ENCODE peak calls at places on chromosomes 16 and 17, in five cellular contexts. R is fibroblast of pulmonary artery, P is AG04450, M is suprapubic skin, F is retinal pigment epithelial cell. G is an unnamed sample.

GRCh38 chr17:49957350-49957749 is 11.6 kb upstream of the DLX4 start:
- DNase-seq in R (no peak), P (no peak), M (no peak), F (no peak), G (no peak)

GRCh38 chr17:50087246-50087911 is 7.8 kb upstream of the PDK2 start:
- DNase-seq in R (peak), P (peak), M (no peak), F (no peak), G (peak)

GRCh38 chr17:39920218-39921210 is 2.1 kb upstream of the GSDMB start:
- DNase-seq in R (no peak), P (no peak), M (no peak), F (no peak), G (peak)

GRCh38 chr17:73205326-73205980 is 12.6 kb downstream of the COG1 start:
- DNase-seq in R (no peak), P (no peak), M (no peak), F (no peak), G (no peak)

GRCh38 chr17:76337413-76337777 is 16.3 kb downstream of the PRPSAP1 start:
- DNase-seq in R (no peak), P (no peak), M (no peak), F (no peak), G (peak)

GRCh38 chr17:234163-235047 is 53.0 kb upstream of the DOC2B start:
- DNase-seq in R (no peak), P (no peak), M (peak), F (no peak), G (no peak)

GRCh38 chr16:83443972-83444371 is 363.8 kb upstream of the HSBP1 start:
- DNase-seq in R (no peak), P (no peak), M (no peak), F (no peak), G (no peak)

GRCh38 chr16:86844691-86845090 is 266.3 kb downstream of the FOXL1 start:
- DNase-seq in R (no peak), P (no peak), M (no peak), F (no peak), G (peak)

GRCh38 chr17:41392278-41392677 is 5.1 kb downstream of the KRT31 start:
- DNase-seq in R (no peak), P (no peak), M (no peak), F (no peak), G (no peak)

GRCh38 chr16:57617604-57618111 is 10.8 kb upstream of the ADGRG1 start:
- DNase-seq in R (no peak), P (no peak), M (peak), F (no peak), G (no peak)

GRCh38 chr16:67100569-67101300 is 9.0 kb upstream of the PHAF1 start:
- DNase-seq in R (peak), P (no peak), M (no peak), F (peak), G (no peak)

GRCh38 chr16:67514382-67514828 is 14.2 kb upstream of the RIPOR1 start:
- DNase-seq in R (peak), P (peak), M (peak), F (no peak), G (peak)

GRCh38 chr17:19409509-19409908 is 1.5 kb upstream of the RNF112 start:
- DNase-seq in R (no peak), P (peak), M (no peak), F (no peak), G (no peak)

GRCh38 chr17:4881761-4882555 is 17.4 kb upstream of the C17orf107 start:
- DNase-seq in R (peak), P (no peak), M (peak), F (no peak), G (peak)

GRCh38 chr16:50830698-50831097 is 88.8 kb downstream of the CYLD start:
- DNase-seq in R (no peak), P (no peak), M (no peak), F (no peak), G (no peak)

GRCh38 chr17:50367401-50367800 is 5.6 kb downstream of the MRPL27 start:
- DNase-seq in R (no peak), P (no peak), M (no peak), F (no peak), G (no peak)

GRCh38 chr17:63514477-63514876 is 8.7 kb upstream of the KCNH6 start:
- DNase-seq in R (no peak), P (no peak), M (no peak), F (no peak), G (no peak)

GRCh38 chr17:81339180-81339501 is 44.0 kb upstream of the SLC38A10 start:
- DNase-seq in R (no peak), P (no peak), M (no peak), F (no peak), G (no peak)

GRCh38 chr17:48262982-48263586 is 155.5 kb downstream of the SNX11 start:
- DNase-seq in R (peak), P (no peak), M (no peak), F (no peak), G (no peak)

GRCh38 chr17:4417129-4417667 is 16.5 kb upstream of the SPNS3 start:
- DNase-seq in R (no peak), P (no peak), M (no peak), F (no peak), G (no peak)

GRCh38 chr16:67636713-67637112 is 8.2 kb upstream of the CARMIL2 start:
- DNase-seq in R (no peak), P (no peak), M (peak), F (no peak), G (no peak)

GRCh38 chr17:76841776-76842405 is 26.3 kb upstream of the MGAT5B start:
- DNase-seq in R (no peak), P (no peak), M (no peak), F (no peak), G (no peak)

GRCh38 chr16:30115238-30115637 is 1.9 kb upstream of the GDPD3 start:
- DNase-seq in R (no peak), P (no peak), M (no peak), F (no peak), G (peak)

GRCh38 chr17:353213-353837 is 718 bp upstream of the RPH3AL start:
- DNase-seq in R (no peak), P (no peak), M (no peak), F (no peak), G (no peak)

GRCh38 chr17:38703742-38704644 is 1.1 kb upstream of the MLLT6 start:
- DNase-seq in R (peak), P (no peak), M (peak), F (no peak), G (peak)

GRCh38 chr17:27797390-27798091 is 2.8 kb downstream of the NOS2 start:
- DNase-seq in R (no peak), P (no peak), M (no peak), F (no peak), G (no peak)

GRCh38 chr16:27853101-27853500 is 210.4 kb downstream of the GSG1L start:
- DNase-seq in R (no peak), P (no peak), M (no peak), F (no peak), G (no peak)

GRCh38 chr16:85680352-85680944 is 8.3 kb downstream of the GINS2 start:
- DNase-seq in R (no peak), P (no peak), M (no peak), F (no peak), G (no peak)

GRCh38 chr17:74749262-74750038 is 1.0 kb downstream of the NHERF1 start:
- DNase-seq in R (no peak), P (no peak), M (no peak), F (no peak), G (peak)

GRCh38 chr16:55569025-55569424 is 2.5 kb downstream of the CAPNS2 start:
- DNase-seq in R (peak), P (no peak), M (no peak), F (no peak), G (no peak)

GRCh38 chr17:1649844-1650409 is at the start of gene RILP:
- DNase-seq in R (peak), P (no peak), M (peak), F (peak), G (peak)

GRCh38 chr16:75097191-75097761 is 19.3 kb downstream of the LDHD start:
- DNase-seq in R (no peak), P (no peak), M (no peak), F (no peak), G (no peak)

GRCh38 chr16:75097941-75098897 is 18.4 kb downstream of the LDHD start:
- DNase-seq in R (no peak), P (no peak), M (no peak), F (no peak), G (no peak)

GRCh38 chr16:75095204-75095621 is 21.4 kb downstream of the LDHD start:
- DNase-seq in R (no peak), P (no peak), M (no peak), F (no peak), G (no peak)

GRCh38 chr16:75095637-75096036 is 20.9 kb downstream of the LDHD start:
- DNase-seq in R (no peak), P (no peak), M (no peak), F (no peak), G (no peak)

DNA sequence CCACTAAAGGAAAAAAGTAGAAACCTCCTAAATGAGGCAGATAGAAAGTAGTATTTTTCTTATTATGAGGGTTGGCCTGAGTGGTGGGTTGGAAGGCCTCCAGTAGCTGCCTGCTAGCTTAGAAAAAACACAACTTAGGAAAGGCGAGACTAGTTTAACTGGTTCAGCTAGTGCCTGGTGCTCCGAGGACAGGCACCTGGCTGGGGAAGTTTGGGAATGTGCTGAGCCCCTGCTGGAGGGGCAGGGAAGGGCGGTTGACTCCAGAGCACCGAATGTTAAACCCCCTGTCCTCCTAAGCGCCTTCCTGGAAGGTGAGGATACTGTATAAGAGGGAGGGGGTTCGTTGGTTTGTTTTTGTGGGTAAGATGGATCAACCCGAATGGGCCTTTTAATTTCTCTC is 19.9 kb downstream of the LDHD start:
- DNase-seq in R (no peak), P (no peak), M (no peak), F (no peak), G (peak)
- TF ChIP-seq CTCF in R (peak), P (peak), M (peak), F (peak), G (peak)

GRCh38 chr16:82240111-82240510 is 70.1 kb upstream of the MPHOSPH6 start:
- DNase-seq in R (no peak), P (no peak), M (no peak), F (no peak), G (no peak)

GRCh38 chr16:82236875-82237274 is 66.9 kb upstream of the MPHOSPH6 start:
- DNase-seq in R (no peak), P (no peak), M (no peak), F (no peak), G (no peak)

GRCh38 chr16:82236415-82236814 is 66.4 kb upstream of the MPHOSPH6 start:
- DNase-seq in R (no peak), P (no peak), M (no peak), F (no peak), G (no peak)

GRCh38 chr16:82241469-82242052 is 71.5 kb upstream of the MPHOSPH6 start:
- DNase-seq in R (no peak), P (no peak), M (no peak), F (no peak), G (no peak)
- TF ChIP-seq CTCF in R (no peak), P (no peak), M (no peak), F (no peak), G (no peak)

GRCh38 chr17:7241783-7242716 is at the start of gene GABARAP:
- DNase-seq in R (peak), P (peak), M (peak), F (peak), G (peak)

GRCh38 chr17:7241047-7241733 is 1.1 kb downstream of the GABARAP start:
- DNase-seq in R (no peak), P (no peak), M (no peak), F (no peak), G (no peak)

GRCh38 chr17:7240375-7240774 is 1.1 kb upstream of the PHF23 start:
- DNase-seq in R (no peak), P (no peak), M (no peak), F (no peak), G (no peak)

GRCh38 chr17:7239091-7240027 is at the start of gene PHF23:
- DNase-seq in R (peak), P (peak), M (peak), F (peak), G (peak)

GRCh38 chr17:7242717-7243576 is 698 bp upstream of the GABARAP start:
- DNase-seq in R (peak), P (peak), M (peak), F (peak), G (peak)
- TF ChIP-seq CTCF in R (no peak), P (no peak), M (no peak), F (no peak), G (no peak)

DNA sequence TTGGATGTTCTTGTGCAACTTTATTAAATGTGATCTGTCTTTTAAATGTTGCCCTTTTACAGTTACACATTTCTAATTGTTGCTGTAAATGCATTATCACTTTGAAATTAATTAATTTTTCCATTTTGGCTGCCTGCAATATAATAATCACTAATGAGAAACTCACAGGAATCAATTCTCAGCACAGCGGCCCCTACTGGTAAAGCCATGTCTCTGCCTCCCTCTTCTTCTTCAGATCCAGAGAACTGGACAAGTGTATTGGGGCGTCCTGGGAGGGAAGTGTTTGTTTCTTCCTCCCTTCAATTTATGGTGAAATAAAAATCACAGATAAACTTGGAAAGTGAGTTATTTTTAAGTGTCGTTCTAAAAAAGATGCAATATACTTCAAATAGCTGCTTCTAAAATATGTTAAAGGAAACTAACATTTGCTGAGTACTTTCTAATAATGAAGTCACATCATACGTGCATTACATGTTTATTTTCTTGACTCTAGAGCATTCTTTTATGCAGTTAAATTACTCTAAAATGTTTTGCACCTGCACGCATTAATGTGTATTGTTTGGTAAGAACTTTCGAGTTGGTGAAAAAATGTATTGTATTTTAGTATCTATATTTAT is 338.0 kb downstream of the WWOX start:
- DNase-seq in R (peak), P (no peak), M (no peak), F (no peak), G (peak)
- TF ChIP-seq CTCF in R (peak), P (peak), M (peak), F (peak), G (peak)

GRCh38 chr16:52634101-52634500 is 87.2 kb upstream of the TOX3 start:
- DNase-seq in R (no peak), P (no peak), M (no peak), F (no peak), G (no peak)
- TF ChIP-seq CTCF in R (no peak), P (no peak), M (no peak), F (no peak), G (no peak)